ENCODE peak calls at places on chromosomes 12 and 14, in six cellular contexts. R, G, S, Z, H and K are unnamed samples.
A peak's percentile ranks its signal among the peaks of the same experiment; 100 is the strongest.

GRCh38 chr12:65327207-65328076 is 49.0 kb downstream of the MSRB3 start:
- DNase-seq in S (no peak), R (no peak), Z (no peak), H (peak; percentile 74), G (peak; percentile 77), K (no peak)

GRCh38 chr12:10540776-10541205 is 35.1 kb downstream of the EIF2S3B start:
- DNase-seq in H (peak; percentile 57), R (no peak), Z (no peak), G (no peak), S (no peak), K (no peak)

GRCh38 chr14:101761881-101762529 is 496 bp downstream of the PPP2R5C start:
- DNase-seq in Z (peak; percentile 52), R (no peak), G (no peak), S (peak; percentile 37), H (no peak), K (peak; percentile 51)

GRCh38 chr12:4015225-4016076 is 142.3 kb upstream of the PARP11 start:
- DNase-seq in G (no peak), R (no peak), H (no peak), Z (peak; percentile 88), S (no peak), K (no peak)

GRCh38 chr12:108611884-108612415 is 14.1 kb upstream of the TMEM119 start:
- DNase-seq in Z (peak; percentile 74), H (peak; percentile 91), R (no peak), S (no peak), G (no peak), K (peak; percentile 39)

GRCh38 chr12:15789215-15790171 is at the start of gene EPS8:
- DNase-seq in G (peak; percentile 59), Z (peak; percentile 93), R (peak; percentile 90), H (peak; percentile 94), S (peak; percentile 86), K (peak; percentile 95)

GRCh38 chr12:18747960-18748359 is 10.0 kb downstream of the CAPZA3 start:
- DNase-seq in G (peak; percentile 24), Z (peak; percentile 29), S (no peak), H (peak; percentile 86), R (no peak), K (peak; percentile 30)

GRCh38 chr14:58465425-58465824 is 37.9 kb downstream of the KIAA0586 start:
- DNase-seq in H (peak; percentile 35), S (no peak), Z (no peak), R (no peak), G (no peak), K (peak; percentile 2)

GRCh38 chr12:1050059-1050707 is 59.2 kb downstream of the ERC1 start:
- DNase-seq in Z (no peak), G (no peak), H (no peak), R (no peak), S (no peak), K (no peak)

GRCh38 chr14:60094306-60094897 is 2.7 kb downstream of the PCNX4 start:
- DNase-seq in G (no peak), H (peak; percentile 59), S (no peak), Z (peak; percentile 34), R (no peak), K (peak; percentile 30)

GRCh38 chr14:58718226-58718625 is 80.5 kb downstream of the DACT1 start:
- DNase-seq in G (no peak), H (no peak), Z (no peak), R (no peak), S (no peak), K (no peak)

GRCh38 chr12:6925543-6926279 is 2.0 kb upstream of the ATN1 start:
- DNase-seq in H (peak; percentile 89), S (peak; percentile 79), Z (peak; percentile 79), R (peak; percentile 76), G (peak; percentile 87), K (peak; percentile 62)

GRCh38 chr14:75448209-75448608 is 20.4 kb downstream of the JDP2 start:
- DNase-seq in H (no peak), S (no peak), G (no peak), R (no peak), Z (no peak), K (no peak)

GRCh38 chr14:64807588-64807987 is 72.1 kb downstream of the SPTB start:
- DNase-seq in S (no peak), R (no peak), H (no peak), G (no peak), Z (peak; percentile 50), K (no peak)

GRCh38 chr12:44502681-44503080 is 373.4 kb downstream of the NELL2 start:
- DNase-seq in S (no peak), G (no peak), R (no peak), Z (no peak), H (no peak), K (no peak)

GRCh38 chr12:2893007-2893406 is 2.3 kb downstream of the TULP3 start:
- DNase-seq in R (no peak), G (peak; percentile 75), Z (peak; percentile 73), S (no peak), H (peak; percentile 86), K (no peak)

GRCh38 chr12:22866406-22866805 is 241.4 kb downstream of the ETNK1 start:
- DNase-seq in H (peak; percentile 50), G (no peak), Z (no peak), S (no peak), R (no peak), K (no peak)

GRCh38 chr14:101875726-101876268 is 88.6 kb upstream of the DYNC1H1 start:
- DNase-seq in Z (no peak), G (no peak), R (no peak), H (peak; percentile 22), S (no peak), K (no peak)

GRCh38 chr12:23810327-23810902 is 139.1 kb downstream of the SOX5 start:
- DNase-seq in Z (no peak), H (no peak), S (no peak), G (no peak), R (no peak), K (no peak)

GRCh38 chr12:32983968-32984367 is 87.4 kb upstream of the PKP2 start:
- DNase-seq in G (no peak), S (no peak), H (no peak), Z (no peak), R (no peak), K (no peak)

GRCh38 chr14:99099051-99099787 is 172.8 kb downstream of the BCL11B start:
- DNase-seq in R (no peak), S (no peak), G (no peak), H (no peak), Z (no peak), K (no peak)

GRCh38 chr12:67388331-67389163 is 119.4 kb downstream of the CAND1 start:
- DNase-seq in Z (no peak), G (no peak), S (no peak), R (no peak), H (no peak), K (no peak)

GRCh38 chr14:75430526-75430925 is 2.7 kb downstream of the JDP2 start:
- DNase-seq in G (no peak), R (no peak), S (peak; percentile 67), Z (no peak), H (no peak), K (no peak)

GRCh38 chr12:46260913-46261476 is 7.8 kb downstream of the SLC38A1 start:
- DNase-seq in S (peak; percentile 22), R (no peak), H (no peak), Z (no peak), G (no peak), K (peak; percentile 43)

GRCh38 chr12:2957816-2958431 is 1.3 kb upstream of the TEAD4 start:
- DNase-seq in H (peak; percentile 17), R (no peak), S (no peak), G (no peak), Z (no peak), K (no peak)

GRCh38 chr14:63852271-63852816 is 460 bp upstream of the SYNE2 start:
- DNase-seq in S (no peak), G (no peak), H (peak; percentile 46), Z (peak; percentile 26), R (no peak), K (no peak)

GRCh38 chr14:38016497-38016896 is 191.2 kb upstream of the SSTR1 start:
- DNase-seq in H (no peak), Z (no peak), R (no peak), S (no peak), G (no peak), K (no peak)
- TF ChIP-seq CTCF in H (no peak), Z (no peak), R (no peak), S (no peak), G (peak; percentile 62), K (peak; percentile 30)

GRCh38 chr12:5773550-5773949 is 171.5 kb downstream of the ANO2 start:
- DNase-seq in H (no peak), R (no peak), S (no peak), Z (no peak), G (no peak), K (no peak)
- TF ChIP-seq CTCF in H (no peak), R (no peak), S (no peak), Z (no peak), G (peak; percentile 5), K (no peak)

GRCh38 chr12:52667931-52668330 is 12.3 kb downstream of the KRT1 start:
- DNase-seq in Z (no peak), G (no peak), H (no peak), S (no peak), R (no peak), K (no peak)

GRCh38 chr12:52670961-52671360 is 9.2 kb downstream of the KRT1 start:
- DNase-seq in H (no peak), Z (no peak), R (no peak), G (no peak), S (no peak), K (no peak)

GRCh38 chr12:52670506-52670905 is 9.7 kb downstream of the KRT1 start:
- DNase-seq in R (no peak), H (no peak), S (no peak), G (no peak), Z (no peak), K (no peak)

GRCh38 chr12:52669426-52669825 is 10.8 kb downstream of the KRT1 start:
- DNase-seq in G (no peak), Z (no peak), R (no peak), S (no peak), H (no peak), K (no peak)

DNA sequence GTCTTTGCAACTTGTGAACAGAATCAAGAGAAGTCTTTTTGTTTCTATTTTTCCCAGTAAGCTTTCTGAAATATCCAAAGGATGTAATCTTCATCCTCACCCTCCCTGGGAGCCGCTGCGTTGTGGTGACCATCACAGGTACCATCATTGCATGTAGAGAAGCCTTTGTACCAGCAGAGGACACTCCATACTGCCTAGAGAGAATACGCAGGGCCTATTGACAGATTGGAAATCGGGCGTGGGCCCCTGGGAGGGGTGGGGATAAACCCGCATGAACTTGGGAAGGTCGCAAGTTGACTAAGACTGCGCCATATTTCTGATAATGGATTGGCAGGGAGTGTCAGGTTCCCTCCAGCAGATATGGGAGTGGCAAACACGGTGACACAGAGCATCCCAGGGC is 12.7 kb downstream of the KRT1 start:
- DNase-seq in Z (no peak), G (no peak), S (no peak), R (no peak), H (no peak), K (no peak)
- TF ChIP-seq CTCF in Z (no peak), G (peak; percentile 4), S (no peak), R (no peak), H (peak; percentile 16), K (no peak)

GRCh38 chr14:42911642-42912041 is 1305.0 kb downstream of the LRFN5 start:
- DNase-seq in R (no peak), G (no peak), H (peak; percentile 7), S (no peak), Z (no peak), K (no peak)
- TF ChIP-seq CTCF in R (no peak), G (no peak), H (peak; percentile 39), S (no peak), Z (no peak), K (no peak)